ENCODE peak calls at places on chromosomes 3 and 15, in five cellular contexts. R is small intestine; M is fibroblast of mammary gland; F is CD8-positive, alpha-beta memory T cell; E is skeletal muscle cell. Q is an unnamed sample.

GRCh38 chr15:41332788-41333527 is at the start of gene NUSAP1:
- DNase-seq in F (no peak), R (peak; percentile 42), E (no peak), M (peak; percentile 31), Q (peak; percentile 7)

GRCh38 chr15:41487802-41488201 is 5.9 kb upstream of the ITPKA start:
- DNase-seq in E (no peak), R (no peak), M (peak; percentile 18), F (no peak), Q (no peak)

GRCh38 chr15:66187271-66187670 is 66.3 kb downstream of the MEGF11 start:
- DNase-seq in R (no peak), E (no peak), M (no peak), F (no peak), Q (no peak)

GRCh38 chr15:38696120-38696727 is 131.6 kb upstream of the RASGRP1 start:
- DNase-seq in E (no peak), R (peak; percentile 65), M (peak; percentile 47), F (no peak), Q (no peak)

GRCh38 chr3:23856286-23856685 is 50.5 kb downstream of the UBE2E1 start:
- DNase-seq in M (peak; percentile 46), R (no peak), F (no peak), E (no peak), Q (no peak)

GRCh38 chr15:59208850-59209249 is 2.2 kb downstream of the LDHAL6B start:
- DNase-seq in M (no peak), F (no peak), E (no peak), R (no peak), Q (no peak)

GRCh38 chr15:59116771-59117170 is 11.8 kb downstream of the CCNB2 start:
- DNase-seq in R (no peak), F (no peak), M (no peak), E (no peak), Q (no peak)

GRCh38 chr3:162647321-162647720 is 1150.7 kb downstream of the OTOL1 start:
- DNase-seq in M (no peak), F (no peak), E (no peak), R (no peak), Q (no peak)

GRCh38 chr15:42385206-42385979 is 26.1 kb downstream of the CAPN3 start:
- DNase-seq in E (no peak), R (peak; percentile 62), M (peak; percentile 59), F (no peak), Q (no peak)

GRCh38 chr3:52068055-52068704 is 11.8 kb upstream of the DUSP7 start:
- DNase-seq in E (no peak), M (peak; percentile 56), F (no peak), R (no peak), Q (no peak)

GRCh38 chr3:58540176-58540863 is 3.3 kb upstream of the ACOX2 start:
- DNase-seq in F (no peak), R (no peak), E (no peak), M (no peak), Q (no peak)

GRCh38 chr3:126746395-126747177 is 42.5 kb downstream of the CHCHD6 start:
- DNase-seq in E (no peak), M (peak; percentile 45), F (no peak), R (no peak), Q (peak; percentile 64)

GRCh38 chr15:43920201-43920600 is 93.4 kb downstream of the WDR76 start:
- DNase-seq in M (no peak), F (no peak), R (no peak), E (no peak), Q (no peak)

GRCh38 chr3:20836801-20837200 is 650.8 kb upstream of the SGO1 start:
- DNase-seq in R (no peak), E (no peak), F (no peak), M (no peak), Q (no peak)

GRCh38 chr15:99275525-99276128 is 24.3 kb downstream of the LRRC28 start:
- DNase-seq in M (no peak), R (no peak), F (no peak), E (no peak), Q (no peak)

GRCh38 chr3:125401402-125401801 is 26.3 kb upstream of the ZNF148 start:
- DNase-seq in M (peak; percentile 4), E (no peak), F (no peak), R (no peak), Q (no peak)

GRCh38 chr3:3403700-3404099 is 224.2 kb upstream of the CRBN start:
- DNase-seq in F (no peak), E (no peak), M (no peak), R (no peak), Q (no peak)

GRCh38 chr3:77038928-77039605 is 832 bp upstream of the ROBO2 start:
- DNase-seq in R (no peak), M (peak; percentile 6), E (no peak), F (no peak), Q (no peak)

GRCh38 chr3:63705092-63705645 is 52.7 kb downstream of the SNTN start:
- DNase-seq in M (no peak), R (no peak), E (no peak), F (no peak), Q (no peak)

GRCh38 chr3:129614435-129614834 is 8.0 kb upstream of the PLXND1 start:
- DNase-seq in R (no peak), M (no peak), F (no peak), E (no peak), Q (no peak)

GRCh38 chr3:62368705-62369475 is 4.5 kb downstream of the FEZF2 start:
- DNase-seq in F (no peak), R (no peak), M (no peak), E (no peak), Q (no peak)

GRCh38 chr15:60379466-60380274 is 18.1 kb downstream of the ANXA2 start:
- DNase-seq in R (peak; percentile 85), F (no peak), E (peak; percentile 94), M (peak; percentile 97), Q (peak; percentile 98)

GRCh38 chr15:92074161-92074560 is 220.7 kb downstream of the SLCO3A1 start:
- DNase-seq in R (no peak), F (no peak), M (no peak), E (no peak), Q (no peak)

GRCh38 chr3:137761563-137762503 is 2.3 kb upstream of the SOX14 start:
- DNase-seq in R (no peak), E (no peak), M (no peak), F (no peak), Q (no peak)

GRCh38 chr15:40016224-40016865 is 22.6 kb downstream of the SRP14 start:
- DNase-seq in M (peak; percentile 75), R (no peak), F (no peak), E (no peak), Q (no peak)

GRCh38 chr3:135503429-135504083 is 462.0 kb upstream of the PPP2R3A start:
- DNase-seq in E (peak; percentile 40), F (no peak), R (peak; percentile 38), M (peak; percentile 70), Q (peak; percentile 16)

GRCh38 chr3:69252631-69253030 is 130.2 kb upstream of the LMOD3 start:
- DNase-seq in F (no peak), R (peak; percentile 74), M (no peak), E (no peak), Q (no peak)

GRCh38 chr15:63046927-63047760 is 4.6 kb downstream of the TPM1 start:
- DNase-seq in R (no peak), F (no peak), E (no peak), M (no peak), Q (no peak)

GRCh38 chr3:120791958-120792357 is 49.4 kb downstream of the GTF2E1 start:
- DNase-seq in R (no peak), E (no peak), M (peak; percentile 58), F (no peak), Q (peak; percentile 34)

GRCh38 chr3:112360574-112360973 is 27.6 kb downstream of the CD200 start:
- DNase-seq in M (no peak), E (no peak), R (no peak), F (no peak), Q (no peak)

GRCh38 chr15:87348746-87349145 is 907.8 kb downstream of the NTRK3 start:
- DNase-seq in R (no peak), F (no peak), E (no peak), M (peak; percentile 28), Q (no peak)

GRCh38 chr15:77225088-77225487 is 154.2 kb upstream of the TSPAN3 start:
- DNase-seq in E (no peak), M (no peak), F (no peak), R (no peak), Q (no peak)
- H3K4me3 ChIP-seq in E (no peak overlapping the region), M (no peak overlapping the region), F (no peak overlapping the region), R (no peak overlapping the region), Q (no peak overlapping the region)

DNA sequence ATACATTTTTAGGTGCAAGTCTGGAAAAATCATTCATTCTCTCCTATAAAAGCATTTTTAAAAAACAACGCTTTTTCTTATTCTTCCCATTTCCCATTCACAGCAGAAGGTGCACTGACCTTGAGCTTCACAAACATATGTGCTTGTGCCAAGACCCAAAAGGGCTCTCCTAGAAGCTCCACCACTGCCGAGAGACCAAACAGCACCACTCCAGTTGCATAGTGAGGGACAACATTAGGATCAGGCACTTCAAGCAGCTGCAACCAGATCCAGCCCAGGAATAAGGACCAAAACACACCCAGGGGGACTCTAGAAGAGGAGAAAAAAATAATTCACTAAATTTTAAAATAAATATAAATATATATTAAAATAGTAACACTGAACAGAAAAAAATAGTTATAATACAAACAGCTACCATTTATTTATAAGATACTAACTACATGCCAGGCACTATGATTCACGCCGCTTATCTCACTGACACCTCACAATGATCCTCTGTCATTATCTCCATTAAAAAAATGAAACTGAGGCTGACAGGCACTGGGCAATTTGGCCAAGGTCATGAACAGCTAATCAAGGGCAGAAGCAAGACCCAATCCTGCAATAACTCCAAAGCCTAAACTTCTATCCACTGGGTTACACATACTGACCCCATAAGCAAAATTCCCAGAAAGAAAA is 7.8 kb downstream of the RFT1 start:
- DNase-seq in R (no peak), F (no peak), E (no peak), M (no peak), Q (no peak)
- H3K4me3 ChIP-seq in R (no peak overlapping the region), F (no peak overlapping the region), E (no peak overlapping the region), M (no peak overlapping the region), Q (no peak overlapping the region)

DNA sequence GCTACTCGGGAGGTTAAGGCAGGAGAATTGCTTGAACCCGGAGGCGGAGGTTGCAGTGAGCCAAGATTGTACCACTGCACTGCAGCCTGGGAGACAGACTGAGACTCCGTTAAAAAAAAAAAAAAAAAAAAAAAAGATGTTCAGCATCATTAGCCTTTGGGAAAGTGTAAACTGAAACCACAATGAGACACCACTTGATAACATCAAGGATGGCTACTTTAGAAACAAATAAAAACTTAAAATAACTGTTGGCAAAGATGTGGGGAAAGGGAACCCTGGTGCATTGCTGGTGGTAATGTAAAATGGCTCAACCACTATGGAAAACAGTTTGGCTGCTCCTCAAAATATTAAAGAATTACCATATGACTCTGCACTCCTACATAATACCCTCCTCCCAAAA is 1.9 kb downstream of the LEO1 start:
- DNase-seq in F (no peak), E (no peak), M (no peak), R (no peak), Q (no peak)
- H3K4me3 ChIP-seq in F (no peak overlapping the region), E (no peak overlapping the region), M (peak overlapping the region; percentile 94), R (no peak overlapping the region), Q (no peak overlapping the region)

DNA sequence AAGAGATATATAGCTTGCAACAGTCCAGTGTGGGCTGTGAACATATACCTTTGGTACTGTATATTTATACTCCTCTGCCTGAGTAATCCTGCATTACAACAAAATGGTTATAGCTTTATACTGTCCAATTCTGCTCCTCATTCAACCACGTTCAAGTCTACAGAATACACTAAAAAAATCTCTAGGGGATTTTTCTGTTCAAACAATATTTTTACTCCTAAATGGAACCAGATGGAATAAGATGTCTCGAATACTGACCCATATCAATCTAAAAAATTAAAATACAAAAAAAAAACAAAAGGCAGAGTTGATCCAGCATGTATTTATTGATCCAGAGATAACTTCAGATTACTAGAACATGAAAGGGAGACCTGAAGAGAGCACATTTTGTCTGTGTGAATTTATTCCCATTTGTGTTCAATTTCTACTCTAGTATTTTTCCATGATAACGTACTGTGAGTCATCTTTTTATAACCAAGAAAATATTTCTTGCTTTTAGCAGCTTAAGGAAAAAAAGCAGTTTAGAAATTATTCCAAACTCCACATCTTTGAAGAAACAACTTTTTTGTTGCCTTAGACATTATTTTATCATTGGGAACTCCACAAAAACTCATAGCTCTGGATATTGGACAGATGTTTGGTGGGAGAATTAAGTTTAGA is 910.7 kb downstream of the TBL1XR1 start:
- DNase-seq in M (peak; percentile 30), F (no peak), R (no peak), E (no peak), Q (no peak)
- H3K4me3 ChIP-seq in M (no peak overlapping the region), F (no peak overlapping the region), R (no peak overlapping the region), E (no peak overlapping the region), Q (no peak overlapping the region)

Q was measured in retinal pigment epithelial cell.